ENCODE peak calls at places on chromosomes 13 and 19, in seven cellular contexts. U is fibroblast of the aortic adventitia, C is T-helper 17 cell, G is iris pigment epithelial cell, H is cardiac fibroblast, X is NCI-H82, K is suprapubic skin. D is an unnamed sample.

GRCh38 chr13:29436291-29436690 is 159.2 kb downstream of the SLC7A1 start:
- DNase-seq in G (peak), H (peak), C (no peak), X (no peak), U (peak), K (no peak), D (no peak)

GRCh38 chr13:100131863-100132574 is 43.1 kb downstream of the PCCA start:
- DNase-seq in H (peak), X (no peak), C (no peak), U (peak), K (no peak), G (peak), D (peak)

GRCh38 chr13:105627270-105627669 is 908.2 kb downstream of the EFNB2 start:
- DNase-seq in H (peak), K (no peak), G (peak), U (no peak), C (no peak), X (no peak), D (no peak)

GRCh38 chr19:29708553-29709439 is 6.3 kb downstream of the C19orf12 start:
- DNase-seq in G (no peak), K (no peak), U (peak), H (peak), C (no peak), X (no peak), D (no peak)

GRCh38 chr13:102597029-102598015 is 536 bp downstream of the TPP2 start:
- DNase-seq in C (no peak), K (peak), U (peak), G (peak), H (peak), X (peak), D (no peak)

GRCh38 chr19:45469835-45470146 is 2.0 kb downstream of the FOSB start:
- DNase-seq in C (no peak), X (peak), K (no peak), H (no peak), G (no peak), U (no peak), D (no peak)

GRCh38 chr13:111462221-111462764 is 141.9 kb downstream of the TEX29 start:
- DNase-seq in G (no peak), K (peak), C (no peak), U (no peak), X (no peak), H (no peak), D (no peak)

GRCh38 chr13:98141938-98142426 is 912 bp upstream of the FARP1 start:
- DNase-seq in H (no peak), G (no peak), U (no peak), X (no peak), K (no peak), C (no peak), D (no peak)

GRCh38 chr19:53212703-53213320 is 19.7 kb upstream of the ZNF665 start:
- DNase-seq in C (no peak), H (no peak), X (no peak), U (no peak), G (no peak), K (no peak), D (no peak)

GRCh38 chr13:93262729-93263128 is 36.1 kb downstream of the GPC6 start:
- DNase-seq in K (no peak), H (no peak), U (peak), G (peak), X (no peak), C (no peak), D (no peak)

GRCh38 chr13:93045836-93046235 is 180.8 kb upstream of the GPC6 start:
- DNase-seq in C (no peak), K (no peak), H (peak), U (peak), X (no peak), G (no peak), D (no peak)

GRCh38 chr13:83634601-83635000 is 247.7 kb downstream of the SLITRK1 start:
- DNase-seq in H (no peak), C (no peak), U (no peak), G (no peak), X (peak), K (no peak), D (no peak)

GRCh38 chr19:40613669-40614594 is 12.8 kb downstream of the LTBP4 start:
- DNase-seq in G (peak), C (peak), H (peak), K (peak), U (peak), X (peak), D (no peak)

GRCh38 chr13:33794576-33794975 is 23.4 kb upstream of the RFC3 start:
- DNase-seq in C (no peak), K (no peak), H (peak), X (peak), U (no peak), G (no peak), D (no peak)

GRCh38 chr13:76637651-76638111 is 248.5 kb downstream of the KCTD12 start:
- DNase-seq in H (peak), U (peak), X (no peak), G (peak), C (no peak), K (no peak), D (no peak)

GRCh38 chr19:12365094-12365371 is 450 bp downstream of the ZNF442 start:
- DNase-seq in K (no peak), X (no peak), C (no peak), U (peak), G (peak), H (peak), D (no peak)

GRCh38 chr19:45920458-45920857 is 5.9 kb upstream of the NANOS2 start:
- DNase-seq in G (no peak), C (no peak), K (no peak), H (no peak), X (peak), U (no peak), D (no peak)

GRCh38 chr19:35704218-35704617 is at the start of gene ZBTB32:
- DNase-seq in U (peak), C (no peak), K (no peak), H (peak), X (no peak), G (peak), D (no peak)

GRCh38 chr13:59734393-59734792 is 429.3 kb downstream of the DIAPH3 start:
- DNase-seq in K (no peak), X (peak), U (no peak), H (no peak), G (no peak), C (no peak), D (no peak)

GRCh38 chr13:25218011-25218410 is 45.9 kb upstream of the AMER2 start:
- DNase-seq in H (no peak), G (no peak), K (no peak), C (no peak), U (no peak), X (no peak), D (no peak)

GRCh38 chr13:19586904-19587634 is 25.7 kb upstream of the TPTE2 start:
- DNase-seq in U (no peak), C (peak), G (peak), X (peak), H (no peak), K (no peak), D (no peak)

GRCh38 chr19:53553865-53554791 is 16.2 kb downstream of the ZNF331 start:
- DNase-seq in K (peak), H (peak), C (peak), U (peak), X (no peak), G (peak), D (peak)

D was measured in Panc1.